ENCODE peak calls at places on chromosomes 2 and 18, in five cellular contexts. B, C, M, L and G are unnamed samples.

GRCh38 chr2:40384714-40385113 is 67.2 kb downstream of the SLC8A1 start:
- DNase-seq in L (no peak), M (no peak), B (no peak), C (peak; percentile 92), G (no peak)

GRCh38 chr2:37324536-37324785 is 172 bp downstream of the PRKD3 start:
- DNase-seq in C (peak; percentile 74), B (no peak), L (peak; percentile 61), M (peak; percentile 66), G (no peak)

GRCh38 chr18:950026-950631 is 45.5 kb downstream of the ADCYAP1 start:
- DNase-seq in L (no peak), B (no peak), C (no peak), M (no peak), G (no peak)

GRCh38 chr2:222797308-222797707 is 63.5 kb upstream of the ACSL3 start:
- DNase-seq in C (peak; percentile 34), B (peak; percentile 32), M (no peak), L (peak; percentile 74), G (no peak)

GRCh38 chr2:66839551-66840320 is 404.8 kb downstream of the MEIS1 start:
- DNase-seq in B (peak; percentile 66), M (no peak), C (peak; percentile 100), L (no peak), G (no peak)

GRCh38 chr2:147867050-147867449 is 22.2 kb downstream of the ACVR2A start:
- DNase-seq in B (no peak), L (no peak), M (no peak), C (no peak), G (no peak)

GRCh38 chr2:39541011-39541930 is 104.2 kb upstream of the MAP4K3 start:
- DNase-seq in L (peak; percentile 97), M (no peak), B (no peak), C (no peak), G (no peak)

GRCh38 chr2:148303166-148303565 is 282.3 kb downstream of the MBD5 start:
- DNase-seq in B (no peak), L (no peak), C (no peak), M (no peak), G (no peak)

GRCh38 chr2:213004197-213004821 is 147.1 kb downstream of the IKZF2 start:
- DNase-seq in B (no peak), C (peak; percentile 16), M (no peak), L (no peak), G (no peak)

GRCh38 chr18:55546873-55547704 is 40.9 kb downstream of the TCF4 start:
- DNase-seq in C (peak; percentile 82), M (no peak), L (no peak), B (no peak), G (no peak)

GRCh38 chr18:12361770-12362378 is 15.2 kb downstream of the AFG3L2 start:
- DNase-seq in M (no peak), L (no peak), C (peak; percentile 39), B (no peak), G (no peak)

GRCh38 chr2:108377815-108378630 is at the start of gene SULT1C4:
- DNase-seq in C (peak; percentile 66), B (no peak), M (no peak), L (peak; percentile 63), G (no peak)

GRCh38 chr18:22559414-22560282 is 141.9 kb upstream of the CTAGE1 start:
- DNase-seq in C (peak; percentile 59), L (peak; percentile 35), M (peak; percentile 68), B (peak; percentile 59), G (no peak)

GRCh38 chr2:132448771-132449170 is 32.2 kb downstream of the GPR39 start:
- DNase-seq in B (peak; percentile 41), M (no peak), C (peak; percentile 55), L (no peak), G (no peak)

GRCh38 chr2:23757686-23758433 is 169.1 kb downstream of the ATAD2B start:
- DNase-seq in L (peak; percentile 43), C (peak; percentile 95), M (peak; percentile 30), B (peak; percentile 70), G (no peak)

GRCh38 chr2:85009019-85009618 is 38.2 kb downstream of the KCMF1 start:
- DNase-seq in L (no peak), B (no peak), M (no peak), C (no peak), G (no peak)

GRCh38 chr18:9234528-9234927 is 97.9 kb downstream of the ANKRD12 start:
- DNase-seq in M (no peak), C (no peak), L (no peak), B (no peak), G (no peak)

GRCh38 chr2:129334128-129334527 is 645.3 kb upstream of the RAB6C start:
- DNase-seq in C (no peak), B (no peak), M (no peak), L (no peak), G (no peak)

GRCh38 chr18:13725566-13726227 is 661 bp downstream of the FAM210A start:
- DNase-seq in L (peak; percentile 16), M (no peak), B (peak; percentile 1), C (peak; percentile 2), G (no peak)

GRCh38 chr18:13730486-13730885 is 4.0 kb downstream of the RNMT start:
- DNase-seq in M (no peak), B (no peak), L (no peak), C (no peak), G (no peak)

GRCh38 chr18:13726972-13727331 is 479 bp downstream of the RNMT start:
- DNase-seq in L (peak; percentile 43), B (peak; percentile 43), M (no peak), C (peak; percentile 56), G (no peak)

DNA sequence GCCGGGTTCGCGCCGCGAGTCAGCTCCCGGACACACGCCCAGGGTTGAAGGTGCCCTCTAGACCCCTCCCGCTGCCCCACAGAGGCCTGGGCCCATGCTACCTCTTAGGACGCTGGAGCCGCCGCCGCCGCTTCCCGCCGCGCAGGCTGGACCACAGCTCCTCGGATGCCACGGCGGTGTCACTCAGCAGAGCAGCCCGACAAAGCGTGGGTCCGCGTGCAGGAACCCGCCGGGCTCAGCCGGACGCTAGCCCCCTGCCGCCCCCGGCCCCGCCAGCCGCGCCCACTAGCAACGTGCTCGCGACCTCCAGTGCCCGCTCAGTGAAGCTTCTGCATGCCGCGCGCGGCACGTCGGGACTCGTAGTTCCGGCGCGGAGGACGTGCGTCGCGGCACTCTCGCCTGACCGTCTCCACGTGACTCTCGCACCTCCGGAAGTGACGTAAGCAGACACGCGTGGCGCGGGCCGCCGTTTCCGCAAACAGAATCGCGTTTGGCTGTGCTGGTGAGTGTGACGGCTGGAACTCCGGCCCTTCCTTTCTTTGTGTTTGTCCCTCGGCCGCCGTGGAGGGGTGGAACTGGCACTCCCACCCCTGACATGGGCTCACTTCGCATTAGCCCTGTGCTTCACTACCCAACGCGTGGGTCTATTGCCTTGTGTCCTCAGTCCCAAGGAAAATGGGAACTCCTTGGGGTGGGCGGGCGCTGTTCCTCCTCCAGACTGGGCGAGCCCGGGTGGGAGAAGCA is at the start of the genes FAM210A and RNMT:
- DNase-seq in L (peak; percentile 91), C (peak; percentile 96), M (peak; percentile 83), B (peak; percentile 96), G (peak; percentile 86)
- TF ChIP-seq POLR2A in L (peak; percentile 84), C (peak; percentile 96), M (peak; percentile 86), B (peak; percentile 39), G (peak; percentile 89)

DNA sequence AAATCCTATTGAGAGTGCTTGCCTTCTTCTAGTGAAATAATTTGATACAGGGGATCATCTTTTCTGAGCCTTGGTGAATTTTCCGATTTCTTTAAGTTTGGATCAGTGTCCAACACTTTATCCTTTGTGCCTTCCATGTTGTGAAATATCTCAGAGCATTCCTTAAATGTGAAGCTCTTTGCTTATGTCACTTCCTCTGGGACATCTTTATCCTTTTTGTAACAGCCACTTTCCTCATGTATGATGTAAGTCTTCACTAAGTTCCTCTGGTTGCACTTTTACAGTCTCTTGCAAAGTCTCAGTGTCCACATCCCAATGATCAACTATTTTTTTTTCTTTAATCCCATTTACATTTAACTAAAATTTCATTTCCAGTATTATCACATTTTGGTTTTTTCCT is 254.2 kb downstream of the EN1 start:
- DNase-seq in M (no peak), B (no peak), L (no peak), C (no peak), G (no peak)
- TF ChIP-seq BHLHE40 in M (no peak), B (no peak), L (no peak), C (no peak), G (no peak)

DNA sequence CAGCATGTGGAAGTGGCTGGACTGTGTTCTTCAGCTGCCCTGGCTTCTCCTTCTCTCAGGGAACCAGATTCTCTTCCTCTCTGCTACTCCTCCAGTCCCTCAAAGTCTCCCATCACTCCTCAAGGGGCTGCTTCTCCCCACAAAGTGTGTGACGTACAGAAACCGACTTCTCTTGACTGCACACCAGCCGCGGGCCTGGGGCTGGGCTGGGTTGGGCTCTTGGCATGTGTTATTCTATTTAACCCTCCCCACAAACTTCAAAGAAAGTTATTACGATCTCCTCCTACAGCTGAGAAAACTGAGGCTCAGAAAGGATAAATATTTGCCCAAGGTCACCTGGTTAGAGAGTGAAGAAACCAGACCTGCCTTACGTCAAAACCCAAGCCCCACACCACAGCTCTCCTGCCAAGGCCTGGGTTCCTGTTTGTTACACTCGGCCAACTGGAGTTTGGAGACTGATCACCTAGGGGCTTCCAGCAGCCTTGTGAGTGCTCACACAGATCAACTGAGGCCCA is 269.0 kb downstream of the TFCP2L1 start:
- DNase-seq in M (no peak), L (peak; percentile 35), C (no peak), B (no peak), G (no peak)
- TF ChIP-seq USF2 in M (no peak), L (no peak), C (no peak), B (no peak), G (no peak)

GRCh38 chr2:241107384-241107783 is 5.3 kb upstream of the MTERF4 start:
- DNase-seq in B (no peak), C (no peak), L (no peak), M (no peak), G (no peak)
- TF ChIP-seq POLR2A in B (no peak), C (no peak), L (no peak), M (no peak), G (no peak)

GRCh38 chr2:238973038-238973772 is 125.3 kb downstream of the TWIST2 start:
- DNase-seq in M (no peak), L (no peak), C (peak; percentile 26), B (no peak), G (no peak)
- TF ChIP-seq BHLHE40 in M (no peak), L (no peak), C (no peak), B (no peak), G (no peak)

GRCh38 chr2:25306767-25307368 is 34.9 kb downstream of the DNMT3A start:
- DNase-seq in L (no peak), B (no peak), M (no peak), C (no peak), G (no peak)
- TF ChIP-seq USF2 in L (no peak), B (no peak), M (no peak), C (no peak), G (no peak)

GRCh38 chr2:163343316-163343715 is 392.5 kb downstream of the FIGN start:
- DNase-seq in L (no peak), B (no peak), M (no peak), C (peak; percentile 2), G (no peak)

GRCh38 chr2:163341426-163341825 is 394.4 kb downstream of the FIGN start:
- DNase-seq in B (no peak), C (peak; percentile 35), L (no peak), M (no peak), G (no peak)

GRCh38 chr2:163338270-163338669 is 397.5 kb downstream of the FIGN start:
- DNase-seq in M (no peak), B (no peak), L (no peak), C (no peak), G (no peak)
- TF ChIP-seq POLR2A in M (no peak), B (no peak), L (no peak), C (no peak), G (no peak)